ENCODE peak calls at places on chromosomes 6 and 20, in six cellular contexts. One of them, this sample, is unnamed.

GRCh38 chr6:20696676-20697075 is 162.4 kb downstream of the CDKAL1 start:
- DNase-seq in H9: no peak
- DNase-seq in ascending aorta: no peak
- DNase-seq in tibial nerve: no peak
- DNase-seq in upper lobe of right lung: no peak
- DNase-seq in tibial artery: no peak
- DNase-seq in this sample: no peak

GRCh38 chr6:105994522-105995402 is 91.4 kb upstream of the PRDM1 start:
- DNase-seq in H9: peak
- DNase-seq in upper lobe of right lung: peak
- DNase-seq in tibial nerve: peak
- DNase-seq in tibial artery: peak
- DNase-seq in ascending aorta: peak
- DNase-seq in this sample: no peak

GRCh38 chr6:158758941-158759479 is 60.2 kb downstream of the EZR start:
- DNase-seq in tibial nerve: no peak
- DNase-seq in tibial artery: no peak
- DNase-seq in upper lobe of right lung: no peak
- DNase-seq in ascending aorta: no peak
- DNase-seq in H9: no peak
- DNase-seq in this sample: no peak

GRCh38 chr6:116783852-116784251 is 18.3 kb upstream of the FAM162B start:
- DNase-seq in tibial artery: no peak
- DNase-seq in upper lobe of right lung: no peak
- DNase-seq in H9: no peak
- DNase-seq in tibial nerve: no peak
- DNase-seq in ascending aorta: no peak
- DNase-seq in this sample: no peak

GRCh38 chr6:40931927-40932326 is 107.1 kb downstream of the UNC5CL start:
- DNase-seq in tibial artery: no peak
- DNase-seq in ascending aorta: no peak
- DNase-seq in H9: no peak
- DNase-seq in tibial nerve: no peak
- DNase-seq in upper lobe of right lung: no peak
- DNase-seq in this sample: no peak

GRCh38 chr20:23399568-23400241 is 21.6 kb downstream of the NAPB start:
- DNase-seq in tibial nerve: no peak
- DNase-seq in tibial artery: no peak
- DNase-seq in upper lobe of right lung: no peak
- DNase-seq in ascending aorta: no peak
- DNase-seq in H9: no peak
- DNase-seq in this sample: no peak

GRCh38 chr6:33746036-33746600 is 587 bp downstream of the IP6K3 start:
- DNase-seq in tibial artery: peak
- DNase-seq in tibial nerve: no peak
- DNase-seq in upper lobe of right lung: no peak
- DNase-seq in ascending aorta: no peak
- DNase-seq in H9: peak
- DNase-seq in this sample: no peak

GRCh38 chr6:151452750-151453427 is 963 bp upstream of the RMND1 start:
- DNase-seq in tibial nerve: no peak
- DNase-seq in tibial artery: peak
- DNase-seq in upper lobe of right lung: no peak
- DNase-seq in ascending aorta: peak
- DNase-seq in H9: no peak
- DNase-seq in this sample: no peak

GRCh38 chr6:130560231-130560630 is 194.4 kb downstream of the TMEM200A start:
- DNase-seq in ascending aorta: no peak
- DNase-seq in H9: no peak
- DNase-seq in upper lobe of right lung: no peak
- DNase-seq in tibial nerve: no peak
- DNase-seq in tibial artery: no peak
- DNase-seq in this sample: no peak

GRCh38 chr6:31567531-31568370 is 4.3 kb upstream of the LTA start:
- DNase-seq in H9: no peak
- DNase-seq in ascending aorta: no peak
- DNase-seq in tibial artery: no peak
- DNase-seq in tibial nerve: no peak
- DNase-seq in upper lobe of right lung: no peak
- DNase-seq in this sample: no peak

GRCh38 chr6:159104163-159104885 is 59.5 kb upstream of the TAGAP start:
- DNase-seq in ascending aorta: no peak
- DNase-seq in tibial nerve: no peak
- DNase-seq in upper lobe of right lung: peak
- DNase-seq in H9: peak
- DNase-seq in tibial artery: no peak
- DNase-seq in this sample: peak

GRCh38 chr6:149852180-149852579 is 12.0 kb downstream of the LRP11 start:
- DNase-seq in upper lobe of right lung: peak
- DNase-seq in H9: no peak
- DNase-seq in tibial nerve: no peak
- DNase-seq in ascending aorta: no peak
- DNase-seq in tibial artery: no peak
- DNase-seq in this sample: no peak

GRCh38 chr6:15501806-15502450 is 160.9 kb downstream of the DTNBP1 start:
- DNase-seq in upper lobe of right lung: peak
- DNase-seq in ascending aorta: no peak
- DNase-seq in H9: no peak
- DNase-seq in tibial artery: no peak
- DNase-seq in tibial nerve: no peak
- DNase-seq in this sample: no peak

GRCh38 chr20:50120935-50121693 is 8.2 kb upstream of the UBE2V1 start:
- DNase-seq in upper lobe of right lung: peak
- DNase-seq in tibial artery: peak
- DNase-seq in tibial nerve: no peak
- DNase-seq in H9: peak
- DNase-seq in ascending aorta: peak
- DNase-seq in this sample: no peak

GRCh38 chr20:51456511-51457280 is 85.8 kb downstream of the NFATC2 start:
- DNase-seq in tibial nerve: peak
- DNase-seq in tibial artery: peak
- DNase-seq in ascending aorta: peak
- DNase-seq in H9: peak
- DNase-seq in upper lobe of right lung: peak
- DNase-seq in this sample: no peak

GRCh38 chr6:45462190-45463134 is 84.7 kb upstream of the SUPT3H start:
- DNase-seq in ascending aorta: no peak
- DNase-seq in upper lobe of right lung: no peak
- DNase-seq in H9: no peak
- DNase-seq in tibial artery: no peak
- DNase-seq in tibial nerve: no peak
- DNase-seq in this sample: no peak

GRCh38 chr6:88383183-88383582 is 217.0 kb upstream of the CNR1 start:
- DNase-seq in H9: no peak
- DNase-seq in upper lobe of right lung: no peak
- DNase-seq in tibial artery: no peak
- DNase-seq in ascending aorta: no peak
- DNase-seq in tibial nerve: no peak
- DNase-seq in this sample: no peak

GRCh38 chr6:40148882-40149573 is 214.8 kb upstream of the MOCS1 start:
- DNase-seq in tibial nerve: no peak
- DNase-seq in H9: no peak
- DNase-seq in ascending aorta: no peak
- DNase-seq in tibial artery: no peak
- DNase-seq in upper lobe of right lung: no peak
- DNase-seq in this sample: no peak

GRCh38 chr6:90413867-90414266 is 117.2 kb upstream of the BACH2 start:
- DNase-seq in H9: peak
- DNase-seq in upper lobe of right lung: no peak
- DNase-seq in ascending aorta: no peak
- DNase-seq in tibial nerve: no peak
- DNase-seq in tibial artery: no peak
- DNase-seq in this sample: no peak

GRCh38 chr6:169112483-169113320 is 140.9 kb downstream of the THBS2 start:
- DNase-seq in tibial artery: no peak
- DNase-seq in tibial nerve: no peak
- DNase-seq in ascending aorta: no peak
- DNase-seq in upper lobe of right lung: no peak
- DNase-seq in H9: peak
- DNase-seq in this sample: no peak

GRCh38 chr6:85015396-85015990 is 251.1 kb upstream of the TBX18 start:
- DNase-seq in H9: peak
- DNase-seq in ascending aorta: peak
- DNase-seq in tibial artery: peak
- DNase-seq in upper lobe of right lung: peak
- DNase-seq in tibial nerve: peak
- DNase-seq in this sample: peak

GRCh38 chr6:75012018-75012417 is 193.8 kb downstream of the COL12A1 start:
- DNase-seq in tibial nerve: no peak
- DNase-seq in H9: no peak
- DNase-seq in upper lobe of right lung: no peak
- DNase-seq in tibial artery: no peak
- DNase-seq in ascending aorta: no peak
- DNase-seq in this sample: no peak

GRCh38 chr20:35277531-35278395 is at the start of gene MMP24OS:
- DNase-seq in H9: peak
- DNase-seq in ascending aorta: peak
- DNase-seq in tibial artery: peak
- DNase-seq in upper lobe of right lung: peak
- DNase-seq in tibial nerve: peak
- DNase-seq in this sample: peak
- TF ChIP-seq CTCF in H9: no peak
- TF ChIP-seq CTCF in ascending aorta: no peak
- TF ChIP-seq CTCF in tibial artery: no peak
- TF ChIP-seq CTCF in upper lobe of right lung: peak
- TF ChIP-seq CTCF in tibial nerve: peak
- TF ChIP-seq CTCF in this sample: no peak

GRCh38 chr6:43965628-43966373 is 161.5 kb downstream of the MRPL14 start:
- DNase-seq in H9: peak
- DNase-seq in tibial nerve: no peak
- DNase-seq in ascending aorta: no peak
- DNase-seq in tibial artery: no peak
- DNase-seq in upper lobe of right lung: no peak
- DNase-seq in this sample: no peak

GRCh38 chr6:43968110-43968965 is 158.9 kb downstream of the MRPL14 start:
- DNase-seq in H9: peak
- DNase-seq in tibial nerve: no peak
- DNase-seq in ascending aorta: no peak
- DNase-seq in upper lobe of right lung: no peak
- DNase-seq in tibial artery: no peak
- DNase-seq in this sample: no peak

GRCh38 chr6:43966374-43966658 is 160.9 kb downstream of the MRPL14 start:
- DNase-seq in tibial artery: no peak
- DNase-seq in H9: no peak
- DNase-seq in ascending aorta: no peak
- DNase-seq in tibial nerve: no peak
- DNase-seq in upper lobe of right lung: no peak
- DNase-seq in this sample: no peak

GRCh38 chr6:43967692-43968091 is 159.6 kb downstream of the MRPL14 start:
- DNase-seq in upper lobe of right lung: no peak
- DNase-seq in tibial artery: no peak
- DNase-seq in tibial nerve: no peak
- DNase-seq in ascending aorta: no peak
- DNase-seq in H9: no peak
- DNase-seq in this sample: no peak

GRCh38 chr6:43966806-43967575 is 160.3 kb downstream of the MRPL14 start:
- DNase-seq in tibial artery: no peak
- DNase-seq in upper lobe of right lung: no peak
- DNase-seq in ascending aorta: no peak
- DNase-seq in tibial nerve: no peak
- DNase-seq in H9: peak
- DNase-seq in this sample: no peak
- TF ChIP-seq CTCF in tibial artery: no peak
- TF ChIP-seq CTCF in upper lobe of right lung: no peak
- TF ChIP-seq CTCF in ascending aorta: no peak
- TF ChIP-seq CTCF in tibial nerve: no peak
- TF ChIP-seq CTCF in H9: no peak
- TF ChIP-seq CTCF in this sample: no peak

GRCh38 chr6:167046861-167047495 is 47.8 kb downstream of the CEP43 start:
- DNase-seq in tibial nerve: no peak
- DNase-seq in tibial artery: no peak
- DNase-seq in upper lobe of right lung: no peak
- DNase-seq in ascending aorta: no peak
- DNase-seq in H9: no peak
- DNase-seq in this sample: no peak

GRCh38 chr6:167045828-167046580 is 46.8 kb downstream of the CEP43 start:
- DNase-seq in tibial artery: no peak
- DNase-seq in H9: no peak
- DNase-seq in ascending aorta: no peak
- DNase-seq in upper lobe of right lung: no peak
- DNase-seq in tibial nerve: no peak
- DNase-seq in this sample: no peak

GRCh38 chr6:167049275-167049674 is 50.1 kb downstream of the CEP43 start:
- DNase-seq in upper lobe of right lung: no peak
- DNase-seq in tibial nerve: no peak
- DNase-seq in H9: no peak
- DNase-seq in tibial artery: no peak
- DNase-seq in ascending aorta: no peak
- DNase-seq in this sample: no peak

GRCh38 chr6:167047554-167047953 is 48.4 kb downstream of the CEP43 start:
- DNase-seq in H9: no peak
- DNase-seq in upper lobe of right lung: no peak
- DNase-seq in tibial nerve: no peak
- DNase-seq in tibial artery: peak
- DNase-seq in ascending aorta: peak
- DNase-seq in this sample: no peak

DNA sequence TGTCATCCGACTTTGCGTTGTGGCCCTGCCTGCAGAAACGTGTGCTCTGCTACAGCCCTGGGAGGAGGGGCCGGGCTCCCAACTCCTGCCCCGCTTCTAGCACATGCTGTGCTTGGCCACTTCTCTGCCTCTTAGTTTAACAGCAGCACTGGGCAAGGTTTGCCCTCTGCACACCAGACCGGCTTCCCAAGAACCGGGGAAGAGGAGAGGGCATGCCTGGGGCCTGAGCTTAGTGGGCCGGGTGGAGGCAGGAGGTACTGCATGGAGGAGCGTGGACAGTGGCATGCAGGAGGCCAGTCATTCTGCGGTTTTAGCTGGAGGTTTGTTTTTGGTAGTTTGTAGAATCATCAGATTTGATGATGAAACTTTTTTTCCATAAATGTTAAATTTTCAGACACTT is 45.5 kb downstream of the CEP43 start:
- DNase-seq in upper lobe of right lung: no peak
- DNase-seq in ascending aorta: no peak
- DNase-seq in H9: peak
- DNase-seq in tibial artery: no peak
- DNase-seq in tibial nerve: no peak
- DNase-seq in this sample: no peak
- TF ChIP-seq CTCF in upper lobe of right lung: no peak
- TF ChIP-seq CTCF in ascending aorta: no peak
- TF ChIP-seq CTCF in H9: peak
- TF ChIP-seq CTCF in tibial artery: no peak
- TF ChIP-seq CTCF in tibial nerve: no peak
- TF ChIP-seq CTCF in this sample: peak

GRCh38 chr20:62702008-62702290 is 6.7 kb upstream of the NTSR1 start:
- DNase-seq in upper lobe of right lung: no peak
- DNase-seq in ascending aorta: no peak
- DNase-seq in tibial artery: no peak
- DNase-seq in tibial nerve: no peak
- DNase-seq in H9: no peak
- DNase-seq in this sample: no peak
- TF ChIP-seq CTCF in upper lobe of right lung: no peak
- TF ChIP-seq CTCF in ascending aorta: no peak
- TF ChIP-seq CTCF in tibial artery: no peak
- TF ChIP-seq CTCF in tibial nerve: no peak
- TF ChIP-seq CTCF in H9: no peak
- TF ChIP-seq CTCF in this sample: no peak

This sample was measured in progenitor cell of endocrine pancreas.